ENCODE peak calls at places on chromosomes 1 and 21, in nine cellular contexts. J is H54, U is IMR-90, L is A549, B is Peyer's patch, E is heart left ventricle, R is transverse colon, T is NB4, K is uterus. F is an unnamed sample.

GRCh38 chr1:194705123-194705522 is 1518.7 kb upstream of the B3GALT2 start:
- DNase-seq in U (peak), E (no peak), K (no peak), L (no peak), T (no peak), J (no peak), B (no peak), R (no peak), F (no peak)

GRCh38 chr1:180155202-180155682 is 573 bp downstream of the QSOX1 start:
- DNase-seq in T (peak), B (peak), K (peak), R (peak), J (no peak), U (no peak), L (no peak), E (no peak), F (no peak)

GRCh38 chr1:38870996-38871395 is 2.2 kb downstream of the MYCBP start:
- DNase-seq in J (no peak), T (no peak), L (no peak), B (no peak), K (no peak), E (no peak), U (no peak), R (no peak), F (no peak)

GRCh38 chr1:180241716-180242544 is 11.9 kb downstream of the LHX4 start:
- DNase-seq in U (peak), E (no peak), T (peak), J (no peak), B (no peak), R (no peak), K (no peak), L (no peak), F (no peak)

GRCh38 chr1:226708967-226709396 is 30.1 kb downstream of the ITPKB start:
- DNase-seq in T (no peak), U (peak), K (no peak), R (no peak), J (no peak), L (no peak), E (no peak), B (no peak), F (no peak)

GRCh38 chr21:43916691-43917514 is 51.9 kb downstream of the AGPAT3 start:
- DNase-seq in R (no peak), U (peak), B (peak), K (no peak), L (no peak), E (peak), T (peak), J (no peak), F (no peak)

GRCh38 chr21:35850029-35850428 is 210.3 kb downstream of the SETD4 start:
- DNase-seq in U (peak), B (no peak), R (no peak), T (no peak), J (no peak), K (no peak), L (no peak), E (no peak), F (no peak)

GRCh38 chr1:8632092-8632491 is 185.3 kb downstream of the RERE start:
- DNase-seq in L (no peak), B (no peak), K (no peak), J (no peak), T (no peak), U (no peak), R (no peak), E (no peak), F (no peak)

DNA sequence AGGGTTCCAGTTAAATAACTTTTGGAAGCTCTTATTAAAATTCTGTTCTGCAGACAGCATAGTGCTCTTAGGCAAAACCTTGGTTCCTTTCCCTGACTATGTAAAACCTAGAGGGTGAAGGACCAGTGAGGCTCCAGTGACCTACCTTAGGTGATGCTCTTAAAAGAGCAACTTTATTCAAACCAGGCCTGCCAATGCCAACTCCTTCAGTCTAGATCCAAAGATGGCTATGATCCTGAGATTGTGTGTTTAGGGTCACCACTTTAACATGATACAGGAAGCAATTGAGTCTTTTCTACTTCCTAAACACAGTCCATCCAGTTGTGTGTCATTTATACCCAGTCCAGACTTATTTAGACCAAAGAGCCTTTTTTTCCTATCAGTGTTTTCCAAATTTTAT is 10.8 kb downstream of the MCL1 start:
- DNase-seq in L (no peak), T (no peak), K (peak), U (no peak), B (no peak), E (no peak), J (no peak), R (no peak), F (no peak)
- TF ChIP-seq POLR2A in L (no peak), T (no peak), K (no peak), U (peak), B (no peak), E (no peak), J (no peak), R (no peak), F (no peak)

GRCh38 chr1:156749429-156750118 is 1.9 kb downstream of the HDGF start:
- DNase-seq in E (no peak), L (peak), T (peak), J (no peak), B (no peak), K (no peak), U (no peak), R (peak), F (no peak)

GRCh38 chr1:156748670-156749428 is 2.6 kb downstream of the HDGF start:
- DNase-seq in J (no peak), R (peak), T (peak), K (peak), U (peak), L (peak), E (no peak), B (peak), F (peak)

GRCh38 chr1:156746381-156746715 is 5.1 kb downstream of the HDGF start:
- DNase-seq in K (no peak), T (no peak), B (no peak), L (no peak), R (no peak), J (no peak), U (no peak), E (no peak), F (no peak)

GRCh38 chr1:156746716-156747631 is 4.5 kb downstream of the HDGF start:
- DNase-seq in J (peak), T (peak), K (peak), R (peak), L (peak), U (peak), E (peak), B (peak), F (peak)

DNA sequence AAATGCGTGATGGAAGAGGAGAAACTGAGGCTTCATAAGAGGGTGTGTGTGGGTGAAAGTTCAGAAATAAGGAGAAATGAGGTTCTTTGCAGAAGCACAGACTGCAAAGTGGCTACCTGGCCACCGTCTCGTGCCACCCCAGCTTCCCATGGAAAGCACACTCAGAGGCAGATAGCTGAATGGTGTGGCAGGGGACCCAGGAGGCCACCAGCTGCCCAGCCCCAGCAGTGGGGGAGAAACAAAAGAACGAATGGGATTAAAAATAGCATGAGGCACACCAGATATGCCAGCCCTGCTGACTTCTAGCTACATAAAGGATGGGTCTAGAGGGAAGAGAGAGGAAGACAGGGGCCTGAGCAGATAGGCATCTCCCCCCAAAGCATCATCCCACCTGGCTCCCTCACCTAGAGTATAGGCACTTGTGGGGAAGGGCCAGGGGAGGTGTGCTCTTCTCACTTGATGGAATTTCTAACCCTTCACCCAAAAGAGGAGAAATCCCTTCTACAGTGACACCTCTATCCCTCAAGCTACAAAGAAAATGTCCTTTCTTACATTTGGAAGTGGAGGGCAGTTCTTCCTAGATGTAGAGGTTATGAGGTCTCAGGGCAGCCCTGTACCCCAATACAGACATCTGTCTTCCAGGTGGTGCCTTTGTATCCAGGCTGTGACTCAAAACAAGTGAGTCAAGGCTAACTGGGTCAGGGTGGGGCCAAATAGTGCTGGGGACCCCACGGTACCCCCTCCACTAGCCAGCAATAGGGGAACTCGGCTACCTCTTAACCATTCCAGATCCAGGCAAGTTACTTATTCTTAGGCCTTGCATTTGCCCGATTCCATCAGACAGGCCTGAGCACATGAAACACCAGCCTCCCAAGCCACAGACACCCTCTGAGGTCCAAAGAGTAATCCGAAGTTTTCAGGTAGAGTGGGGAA is 3.5 kb downstream of the HDGF start:
- DNase-seq in K (no peak), E (no peak), U (no peak), T (no peak), B (no peak), L (no peak), R (no peak), J (no peak), F (no peak)
- TF ChIP-seq POLR2A in K (no peak), E (no peak), U (no peak), T (no peak), B (peak), L (no peak), R (no peak), J (no peak), F (no peak)

GRCh38 chr21:25903599-25903998 is 168.8 kb downstream of the GABPA start:
- DNase-seq in L (no peak), J (no peak), B (no peak), E (no peak), U (no peak), T (peak), R (no peak), K (no peak), F (no peak)
- TF ChIP-seq POLR2A in L (no peak), J (no peak), B (no peak), E (no peak), U (no peak), T (no peak), R (no peak), K (no peak), F (no peak)

GRCh38 chr1:36187800-36188593 is 32.0 kb downstream of the MAP7D1 start:
- DNase-seq in R (peak), E (peak), U (peak), B (peak), T (peak), J (peak), L (peak), K (peak), F (peak)
- TF ChIP-seq POLR2A in R (no peak), E (peak), U (peak), B (no peak), T (no peak), J (no peak), L (no peak), K (peak), F (peak)

DNA sequence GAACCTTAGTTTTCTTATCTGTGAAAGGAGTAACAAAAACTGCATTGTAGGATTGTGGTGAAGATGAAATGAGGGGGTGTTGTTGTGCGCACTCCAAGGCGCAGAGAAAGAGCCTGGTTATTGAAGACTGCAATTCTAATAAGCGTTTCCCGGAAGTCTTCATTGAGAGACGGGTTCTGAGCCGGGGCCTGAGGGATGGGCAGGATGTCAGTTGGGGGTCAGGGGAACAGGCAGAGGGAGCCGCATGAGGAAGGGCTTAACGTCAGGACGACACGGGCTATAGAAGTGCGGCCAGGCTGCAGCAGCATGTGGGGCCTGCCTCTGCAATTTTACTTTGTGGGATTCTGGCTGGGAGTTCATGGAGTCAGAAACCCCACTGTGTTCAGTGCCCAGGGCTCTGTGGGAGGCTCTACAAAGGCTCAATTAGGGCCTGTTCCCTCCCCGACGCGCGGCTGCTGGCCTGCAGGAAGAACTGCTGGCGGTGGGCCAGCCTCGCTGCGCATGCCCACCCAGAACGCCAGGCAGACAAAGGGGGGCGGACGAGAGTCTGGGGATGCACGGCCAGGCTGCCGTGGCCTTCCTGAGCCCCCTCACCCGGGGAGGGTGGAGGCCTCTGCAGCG is 20.7 kb downstream of the TRIM62 start:
- DNase-seq in L (no peak), E (peak), T (no peak), B (no peak), K (peak), J (no peak), U (peak), R (no peak), F (no peak)
- TF ChIP-seq POLR2A in L (no peak), E (no peak), T (no peak), B (no peak), K (no peak), J (no peak), U (no peak), R (no peak), F (no peak)

GRCh38 chr1:16367968-16368910 is 1.2 kb downstream of the SZRD1 start:
- DNase-seq in E (no peak), L (no peak), R (no peak), B (no peak), U (peak), T (peak), K (no peak), J (no peak), F (peak)

GRCh38 chr1:16366722-16367257 is at the start of gene SZRD1:
- DNase-seq in R (peak), E (peak), T (peak), U (peak), B (peak), L (peak), K (peak), J (peak), F (peak)

GRCh38 chr1:16369821-16370220 is 2.8 kb downstream of the SZRD1 start:
- DNase-seq in L (no peak), K (no peak), E (no peak), R (no peak), T (no peak), U (no peak), B (no peak), J (no peak), F (no peak)

GRCh38 chr1:16371725-16372124 is 4.7 kb downstream of the SZRD1 start:
- DNase-seq in T (peak), B (no peak), J (peak), R (no peak), K (no peak), L (peak), U (peak), E (no peak), F (no peak)

GRCh38 chr1:16367258-16367967 is 371 bp downstream of the SZRD1 start:
- DNase-seq in K (peak), L (peak), U (peak), J (peak), R (peak), T (peak), B (peak), E (peak), F (peak)
- TF ChIP-seq POLR2A in K (peak), L (peak), U (peak), J (peak), R (peak), T (peak), B (peak), E (peak), F (peak)